ENCODE peak calls at places on chromosomes 16 and 17, in nine cellular contexts. Y, E, P, A, N, R, H, U and W are unnamed samples.

GRCh38 chr17:41734139-41734948 is at the start of gene HAP1:
- DNase-seq in Y (peak; percentile 79), E (peak; percentile 39), P (peak; percentile 12), A (peak; percentile 10), N (peak; percentile 35), R (peak; percentile 66), H (peak; percentile 57), U (peak; percentile 74), W (peak; percentile 17)

GRCh38 chr16:74053784-74054306 is 242.8 kb upstream of the PSMD7 start:
- DNase-seq in Y (no peak), E (no peak), P (no peak), A (no peak), N (no peak), R (no peak), H (no peak), U (no peak), W (no peak)

GRCh38 chr16:17105239-17105721 is 365.5 kb downstream of the XYLT1 start:
- DNase-seq in Y (peak; percentile 12), E (no peak), P (no peak), A (no peak), N (peak; percentile 14), R (no peak), H (no peak), U (no peak), W (no peak)

GRCh38 chr17:36095992-36096391 is 6.0 kb upstream of the CCL3 start:
- DNase-seq in Y (no peak), E (no peak), P (no peak), A (no peak), N (no peak), R (no peak), H (no peak), U (no peak), W (no peak)

GRCh38 chr17:41687828-41688640 is 651 bp upstream of the EIF1 start:
- DNase-seq in Y (no peak), E (peak; percentile 54), P (peak; percentile 21), A (no peak), N (no peak), R (peak; percentile 88), H (no peak), U (peak; percentile 57), W (peak; percentile 42)

GRCh38 chr17:3015890-3016289 is 47.5 kb downstream of the OR1D5 start:
- DNase-seq in Y (no peak), E (no peak), P (no peak), A (peak; percentile 36), N (peak; percentile 35), R (no peak), H (peak; percentile 59), U (no peak), W (no peak)

GRCh38 chr17:17467720-17468119 is 9.1 kb upstream of the MED9 start:
- DNase-seq in Y (no peak), E (no peak), P (peak; percentile 46), A (peak; percentile 6), N (peak; percentile 28), R (no peak), H (no peak), U (no peak), W (peak; percentile 15)

GRCh38 chr17:1446201-1446600 is 9.8 kb downstream of the CRK start:
- DNase-seq in Y (no peak), E (no peak), P (no peak), A (no peak), N (no peak), R (no peak), H (no peak), U (no peak), W (no peak)

GRCh38 chr16:48123104-48123788 is 32.5 kb downstream of the ABCC12 start:
- DNase-seq in Y (no peak), E (no peak), P (peak; percentile 98), A (peak; percentile 92), N (peak; percentile 98), R (peak; percentile 49), H (peak; percentile 96), U (no peak), W (peak; percentile 97)

GRCh38 chr16:11190585-11191565 is 65.1 kb downstream of the SOCS1 start:
- DNase-seq in Y (no peak), E (no peak), P (no peak), A (no peak), N (peak; percentile 34), R (no peak), H (peak; percentile 65), U (no peak), W (peak; percentile 17)

GRCh38 chr16:10576390-10577304 is 3.8 kb downstream of the EMP2 start:
- DNase-seq in Y (no peak), E (no peak), P (no peak), A (no peak), N (no peak), R (no peak), H (no peak), U (peak; percentile 18), W (no peak)

GRCh38 chr16:62638964-62639861 is 603.0 kb upstream of the CDH8 start:
- DNase-seq in Y (no peak), E (no peak), P (no peak), A (no peak), N (no peak), R (no peak), H (no peak), U (no peak), W (no peak)

GRCh38 chr16:56606071-56606687 is 2.2 kb upstream of the MT2A start:
- DNase-seq in Y (no peak), E (peak; percentile 59), P (peak; percentile 89), A (no peak), N (peak; percentile 72), R (no peak), H (peak; percentile 53), U (no peak), W (no peak)

GRCh38 chr16:2296662-2297505 is 29.0 kb upstream of the RNPS1 start:
- DNase-seq in Y (peak; percentile 34), E (no peak), P (peak; percentile 48), A (no peak), N (peak; percentile 43), R (peak; percentile 39), H (peak; percentile 41), U (no peak), W (peak; percentile 33)

GRCh38 chr17:21164226-21165019 is 37.7 kb downstream of the DHRS7B start:
- DNase-seq in Y (no peak), E (no peak), P (peak; percentile 43), A (no peak), N (no peak), R (no peak), H (no peak), U (no peak), W (peak; percentile 49)

GRCh38 chr16:87437327-87437726 is 45.2 kb downstream of the MAP1LC3B start:
- DNase-seq in Y (no peak), E (no peak), P (no peak), A (no peak), N (no peak), R (no peak), H (no peak), U (no peak), W (no peak)

GRCh38 chr16:87681990-87682570 is 79.8 kb downstream of the JPH3 start:
- DNase-seq in Y (peak; percentile 33), E (peak; percentile 26), P (peak; percentile 47), A (peak; percentile 58), N (peak; percentile 89), R (peak; percentile 56), H (peak; percentile 91), U (peak; percentile 69), W (peak; percentile 83)

GRCh38 chr17:8419305-8419704 is 16.4 kb upstream of the NDEL1 start:
- DNase-seq in Y (no peak), E (no peak), P (no peak), A (no peak), N (no peak), R (no peak), H (no peak), U (no peak), W (no peak)

GRCh38 chr16:15996432-15997109 is 47.2 kb downstream of the ABCC1 start:
- DNase-seq in Y (no peak), E (no peak), P (peak; percentile 89), A (peak; percentile 93), N (peak; percentile 82), R (peak; percentile 55), H (peak; percentile 78), U (no peak), W (peak; percentile 91)

GRCh38 chr16:73464834-73465233 is 416.9 kb upstream of the ZFHX3 start:
- DNase-seq in Y (no peak), E (no peak), P (no peak), A (no peak), N (no peak), R (no peak), H (no peak), U (no peak), W (no peak)

GRCh38 chr17:69326302-69327059 is 452 bp downstream of the ABCA5 start:
- DNase-seq in Y (no peak), E (peak; percentile 20), P (peak; percentile 14), A (peak; percentile 16), N (peak; percentile 10), R (no peak), H (peak; percentile 8), U (peak; percentile 71), W (peak; percentile 45)